ENCODE peak calls at places on chromosomes 2 and 18, in eight cellular contexts. H, R, S, T, X, D, C and G are unnamed samples.

GRCh38 chr2:121903037-121903689 is 147.7 kb downstream of the TSN start:
- DNase-seq in H (peak; percentile 64), R (no peak), S (no peak), T (no peak), X (no peak), D (no peak), C (no peak), G (no peak)

GRCh38 chr2:232976176-232976575 is 36.9 kb downstream of the NGEF start:
- DNase-seq in H (no peak), R (no peak), S (no peak), T (no peak), X (no peak), D (no peak), C (no peak), G (peak; percentile 31)

GRCh38 chr2:105782123-105782522 is 37.4 kb downstream of the NCK2 start:
- DNase-seq in H (no peak), R (no peak), S (no peak), T (no peak), X (peak; percentile 7), D (no peak), C (no peak), G (no peak)

GRCh38 chr18:77049938-77050337 is 82.6 kb downstream of the MBP start:
- DNase-seq in H (peak; percentile 78), R (no peak), S (no peak), T (no peak), X (no peak), D (no peak), C (no peak), G (no peak)

GRCh38 chr2:188881434-188881833 is 92.7 kb upstream of the COL3A1 start:
- DNase-seq in H (no peak), R (no peak), S (no peak), T (no peak), X (no peak), D (no peak), C (no peak), G (no peak)

GRCh38 chr2:105138643-105139042 is 100.8 kb downstream of the MRPS9 start:
- DNase-seq in H (no peak), R (no peak), S (no peak), T (no peak), X (no peak), D (no peak), C (no peak), G (no peak)

GRCh38 chr18:57931038-57931437 is 113.0 kb upstream of the NEDD4L start:
- DNase-seq in H (no peak), R (no peak), S (no peak), T (no peak), X (no peak), D (no peak), C (no peak), G (no peak)

GRCh38 chr2:37671013-37671815 is at the start of gene CDC42EP3:
- DNase-seq in H (peak; percentile 79), R (no peak), S (peak; percentile 88), T (peak; percentile 48), X (no peak), D (no peak), C (no peak), G (peak; percentile 91)

GRCh38 chr2:56133931-56134629 is 49.7 kb upstream of the CCDC85A start:
- DNase-seq in H (no peak), R (no peak), S (peak; percentile 23), T (peak; percentile 95), X (no peak), D (no peak), C (no peak), G (no peak)

GRCh38 chr18:62450546-62451395 is 72.1 kb upstream of the ZCCHC2 start:
- DNase-seq in H (peak; percentile 91), R (no peak), S (peak; percentile 62), T (peak; percentile 99), X (peak; percentile 78), D (peak; percentile 63), C (peak; percentile 63), G (peak; percentile 59)

GRCh38 chr18:34880882-34881852 is 160.0 kb upstream of the MAPRE2 start:
- DNase-seq in H (peak; percentile 14), R (no peak), S (no peak), T (peak; percentile 20), X (peak; percentile 61), D (peak; percentile 53), C (peak; percentile 43), G (no peak)

GRCh38 chr2:215760526-215760925 is 252.8 kb downstream of the MREG start:
- DNase-seq in H (peak; percentile 66), R (no peak), S (no peak), T (peak; percentile 26), X (no peak), D (no peak), C (no peak), G (no peak)

GRCh38 chr2:215756351-215756731 is 257.0 kb downstream of the MREG start:
- DNase-seq in H (no peak), R (no peak), S (no peak), T (peak; percentile 93), X (no peak), D (no peak), C (no peak), G (no peak)

GRCh38 chr2:215760126-215760525 is 253.2 kb downstream of the MREG start:
- DNase-seq in H (no peak), R (no peak), S (no peak), T (peak; percentile 30), X (no peak), D (no peak), C (no peak), G (no peak)

GRCh38 chr2:215755651-215756350 is 257.6 kb downstream of the MREG start:
- DNase-seq in H (peak; percentile 47), R (no peak), S (no peak), T (no peak), X (no peak), D (no peak), C (no peak), G (no peak)

DNA sequence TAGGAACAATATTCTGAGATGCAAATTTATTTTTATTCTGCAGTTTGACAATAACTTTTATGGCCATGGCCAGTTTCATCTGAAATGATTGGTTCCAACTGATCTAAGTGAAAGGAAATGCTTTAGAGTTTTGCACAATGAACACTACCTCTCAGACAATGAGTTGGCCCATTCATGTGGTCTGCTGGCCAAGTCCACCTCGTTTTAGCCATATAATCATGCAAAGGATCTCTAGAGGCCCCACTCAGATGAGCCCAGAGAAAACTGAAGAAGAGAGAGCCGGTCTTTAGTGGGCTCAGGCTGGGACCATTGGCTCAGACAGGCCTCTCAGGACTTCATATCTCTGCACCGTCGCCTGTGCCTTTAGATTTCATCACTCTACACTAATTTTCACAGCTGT is 254.7 kb downstream of the MREG start:
- DNase-seq in H (peak; percentile 82), R (no peak), S (no peak), T (peak; percentile 87), X (no peak), D (no peak), C (peak; percentile 55), G (no peak)
- H3K9ac ChIP-seq in H (peak overlapping the region; percentile 59), R (no peak overlapping the region), S (no peak overlapping the region), T (peak overlapping the region; percentile 50), X (no peak overlapping the region), D (no peak overlapping the region), C (no peak overlapping the region), G (no peak overlapping the region)

GRCh38 chr2:239346676-239347075 is 54.1 kb downstream of the HDAC4 start:
- DNase-seq in H (no peak), R (no peak), S (no peak), T (no peak), X (no peak), D (no peak), C (no peak), G (no peak)

GRCh38 chr2:239351687-239352086 is 49.1 kb downstream of the HDAC4 start:
- DNase-seq in H (no peak), R (no peak), S (no peak), T (no peak), X (no peak), D (no peak), C (no peak), G (no peak)

GRCh38 chr2:239353697-239354096 is 47.1 kb downstream of the HDAC4 start:
- DNase-seq in H (no peak), R (no peak), S (no peak), T (no peak), X (peak; percentile 42), D (peak; percentile 54), C (no peak), G (no peak)

GRCh38 chr2:239348563-239349447 is 52.0 kb downstream of the HDAC4 start:
- DNase-seq in H (no peak), R (no peak), S (no peak), T (no peak), X (no peak), D (no peak), C (no peak), G (no peak)

DNA sequence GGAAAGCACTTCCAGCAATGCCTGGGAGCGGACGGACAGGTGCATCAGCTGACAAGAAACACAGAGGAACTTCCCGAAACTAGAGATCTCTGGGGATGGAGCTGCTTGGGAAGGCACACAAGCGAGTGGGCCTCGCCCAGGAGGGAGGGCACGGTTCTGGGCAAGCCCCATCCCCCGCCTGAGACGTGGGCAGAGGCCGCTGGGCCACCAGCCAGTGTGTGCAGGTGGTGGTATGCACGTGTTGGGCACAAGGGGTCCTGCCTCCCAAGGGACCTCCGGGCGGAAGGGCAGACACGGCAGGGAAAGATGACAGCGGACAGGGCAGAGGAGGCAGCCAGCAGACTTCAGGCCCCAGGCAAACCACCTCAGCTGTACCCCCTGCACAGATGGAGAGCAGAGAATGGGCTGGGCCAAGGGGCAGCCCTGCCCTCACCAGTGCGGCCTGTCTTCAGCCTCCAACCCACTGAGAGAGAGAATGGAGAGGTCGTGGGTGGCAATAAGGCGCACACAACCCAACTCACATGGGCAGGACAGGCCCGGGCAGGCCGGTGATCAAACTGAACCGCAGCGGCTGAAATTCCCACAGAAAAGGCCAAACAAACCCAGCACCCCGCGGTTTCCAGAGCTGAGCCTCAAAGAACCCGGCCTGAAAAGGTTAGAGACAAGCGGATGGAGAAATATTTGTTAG is 51.2 kb downstream of the HDAC4 start:
- DNase-seq in H (no peak), R (no peak), S (no peak), T (no peak), X (no peak), D (no peak), C (no peak), G (no peak)
- H3K9ac ChIP-seq in H (no peak overlapping the region), R (no peak overlapping the region), S (no peak overlapping the region), T (no peak overlapping the region), X (no peak overlapping the region), D (no peak overlapping the region), C (no peak overlapping the region), G (no peak overlapping the region)

DNA sequence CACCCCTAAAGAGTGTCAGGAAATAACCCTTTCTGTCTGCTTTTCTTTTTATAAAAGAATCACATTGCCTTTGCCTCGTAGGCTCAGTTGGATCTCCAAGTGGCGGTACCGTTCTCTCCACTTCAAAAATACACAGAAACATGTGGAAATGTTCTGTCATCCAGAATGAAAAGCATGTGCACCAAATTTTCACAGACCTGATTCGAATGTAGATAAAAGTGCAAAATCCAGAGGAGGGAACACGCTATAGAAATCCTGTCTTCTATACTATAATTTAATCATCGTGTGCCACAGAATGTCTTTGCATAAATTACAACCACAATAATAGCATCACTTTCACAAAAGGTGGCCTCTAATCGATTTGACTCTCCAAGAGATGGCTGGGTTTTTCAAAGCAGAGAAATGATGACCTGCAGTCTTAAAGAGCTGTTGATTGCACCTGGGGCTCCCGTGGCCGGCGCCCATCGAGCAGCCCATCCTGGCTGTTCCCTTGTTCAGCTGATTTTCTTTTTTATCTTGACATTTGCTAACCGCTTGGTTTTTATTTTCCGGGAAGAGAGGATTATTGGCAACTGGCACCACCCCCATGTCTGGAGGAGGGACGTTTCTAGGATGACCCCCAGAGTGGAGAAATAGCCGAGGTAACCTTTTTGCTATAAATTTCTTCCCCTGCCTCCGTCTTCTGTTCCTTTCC is 290.2 kb downstream of the SOX11 start:
- DNase-seq in H (no peak), R (no peak), S (no peak), T (no peak), X (no peak), D (no peak), C (no peak), G (peak; percentile 38)
- H3K9ac ChIP-seq in H (no peak overlapping the region), R (no peak overlapping the region), S (no peak overlapping the region), T (no peak overlapping the region), X (no peak overlapping the region), D (no peak overlapping the region), C (no peak overlapping the region), G (no peak overlapping the region)

GRCh38 chr2:23417310-23417709 is 32.3 kb downstream of the KLHL29 start:
- DNase-seq in H (no peak), R (no peak), S (no peak), T (no peak), X (no peak), D (no peak), C (no peak), G (no peak)
- H3K9ac ChIP-seq in H (no peak overlapping the region), R (no peak overlapping the region), S (no peak overlapping the region), T (no peak overlapping the region), X (no peak overlapping the region), D (no peak overlapping the region), C (no peak overlapping the region), G (no peak overlapping the region)